ENCODE peak calls at places on chromosomes 3 and 15, in ten cellular contexts. One of them, this sample, is unnamed.
A peak's percentile ranks its signal among the peaks of the same experiment; 100 is the strongest.

GRCh38 chr3:189001559-189001958 is 170.2 kb upstream of the TPRG1 start:
- DNase-seq in ovary: no peak
- DNase-seq in CD8-positive, alpha-beta memory T cell: no peak
- DNase-seq in cardiac muscle cell: no peak
- DNase-seq in mesenchymal stem cell: peak; percentile 76
- DNase-seq in right lobe of liver: no peak
- DNase-seq in NT2/D1: no peak
- DNase-seq in OCI-LY7: no peak
- DNase-seq in right cardiac atrium: no peak
- DNase-seq in AG04450: peak; percentile 29
- DNase-seq in this sample: no peak

GRCh38 chr3:147130461-147130860 is 275.9 kb downstream of the ZIC4 start:
- DNase-seq in NT2/D1: no peak
- DNase-seq in right cardiac atrium: no peak
- DNase-seq in ovary: no peak
- DNase-seq in OCI-LY7: no peak
- DNase-seq in mesenchymal stem cell: no peak
- DNase-seq in cardiac muscle cell: no peak
- DNase-seq in AG04450: peak; percentile 8
- DNase-seq in right lobe of liver: no peak
- DNase-seq in CD8-positive, alpha-beta memory T cell: no peak
- DNase-seq in this sample: no peak

GRCh38 chr15:73909616-73910015 is 16.6 kb upstream of the LOXL1 start:
- DNase-seq in cardiac muscle cell: no peak
- DNase-seq in AG04450: no peak
- DNase-seq in right cardiac atrium: no peak
- DNase-seq in OCI-LY7: no peak
- DNase-seq in CD8-positive, alpha-beta memory T cell: no peak
- DNase-seq in NT2/D1: no peak
- DNase-seq in right lobe of liver: no peak
- DNase-seq in ovary: no peak
- DNase-seq in mesenchymal stem cell: no peak
- DNase-seq in this sample: no peak

GRCh38 chr15:57560976-57561711 is 30.6 kb upstream of the MYZAP start:
- DNase-seq in mesenchymal stem cell: peak; percentile 76
- DNase-seq in OCI-LY7: peak; percentile 72
- DNase-seq in NT2/D1: no peak
- DNase-seq in right lobe of liver: peak; percentile 61
- DNase-seq in AG04450: peak; percentile 26
- DNase-seq in ovary: peak; percentile 81
- DNase-seq in right cardiac atrium: peak; percentile 78
- DNase-seq in CD8-positive, alpha-beta memory T cell: peak; percentile 52
- DNase-seq in cardiac muscle cell: peak; percentile 86
- DNase-seq in this sample: peak; percentile 82

GRCh38 chr15:60729850-60730458 is 251.0 kb upstream of the ICE2 start:
- DNase-seq in OCI-LY7: no peak
- DNase-seq in right cardiac atrium: no peak
- DNase-seq in cardiac muscle cell: no peak
- DNase-seq in ovary: no peak
- DNase-seq in mesenchymal stem cell: no peak
- DNase-seq in right lobe of liver: no peak
- DNase-seq in AG04450: no peak
- DNase-seq in NT2/D1: no peak
- DNase-seq in CD8-positive, alpha-beta memory T cell: no peak
- DNase-seq in this sample: no peak

GRCh38 chr15:38558714-38559059 is 5.9 kb downstream of the RASGRP1 start:
- DNase-seq in NT2/D1: no peak
- DNase-seq in right cardiac atrium: no peak
- DNase-seq in right lobe of liver: no peak
- DNase-seq in cardiac muscle cell: no peak
- DNase-seq in CD8-positive, alpha-beta memory T cell: no peak
- DNase-seq in OCI-LY7: no peak
- DNase-seq in ovary: no peak
- DNase-seq in mesenchymal stem cell: peak; percentile 35
- DNase-seq in AG04450: no peak
- DNase-seq in this sample: no peak

GRCh38 chr15:60840306-60840702 is 361.4 kb upstream of the ICE2 start:
- DNase-seq in cardiac muscle cell: no peak
- DNase-seq in OCI-LY7: no peak
- DNase-seq in right cardiac atrium: no peak
- DNase-seq in AG04450: no peak
- DNase-seq in NT2/D1: no peak
- DNase-seq in mesenchymal stem cell: peak; percentile 31
- DNase-seq in CD8-positive, alpha-beta memory T cell: no peak
- DNase-seq in ovary: no peak
- DNase-seq in right lobe of liver: no peak
- DNase-seq in this sample: peak; percentile 12

GRCh38 chr3:122932251-122932967 is 95.2 kb downstream of the SEMA5B start:
- DNase-seq in CD8-positive, alpha-beta memory T cell: no peak
- DNase-seq in NT2/D1: no peak
- DNase-seq in AG04450: no peak
- DNase-seq in mesenchymal stem cell: no peak
- DNase-seq in right lobe of liver: no peak
- DNase-seq in OCI-LY7: no peak
- DNase-seq in cardiac muscle cell: no peak
- DNase-seq in right cardiac atrium: no peak
- DNase-seq in ovary: no peak
- DNase-seq in this sample: no peak

GRCh38 chr15:64905119-64905831 is 6.4 kb upstream of the ANKDD1A start:
- DNase-seq in OCI-LY7: peak; percentile 69
- DNase-seq in AG04450: no peak
- DNase-seq in NT2/D1: peak; percentile 93
- DNase-seq in CD8-positive, alpha-beta memory T cell: peak; percentile 73
- DNase-seq in right cardiac atrium: peak; percentile 95
- DNase-seq in right lobe of liver: peak; percentile 78
- DNase-seq in ovary: peak; percentile 62
- DNase-seq in cardiac muscle cell: peak; percentile 91
- DNase-seq in mesenchymal stem cell: peak; percentile 79
- DNase-seq in this sample: peak; percentile 35

GRCh38 chr15:77832874-77833273 is 200.2 kb upstream of the LINGO1 start:
- DNase-seq in NT2/D1: no peak
- DNase-seq in mesenchymal stem cell: no peak
- DNase-seq in right cardiac atrium: no peak
- DNase-seq in CD8-positive, alpha-beta memory T cell: no peak
- DNase-seq in cardiac muscle cell: no peak
- DNase-seq in ovary: no peak
- DNase-seq in AG04450: no peak
- DNase-seq in OCI-LY7: no peak
- DNase-seq in right lobe of liver: no peak
- DNase-seq in this sample: no peak

GRCh38 chr3:172694526-172694925 is 16.3 kb downstream of the NCEH1 start:
- DNase-seq in ovary: no peak
- DNase-seq in CD8-positive, alpha-beta memory T cell: no peak
- DNase-seq in right cardiac atrium: no peak
- DNase-seq in cardiac muscle cell: no peak
- DNase-seq in OCI-LY7: no peak
- DNase-seq in mesenchymal stem cell: no peak
- DNase-seq in AG04450: no peak
- DNase-seq in right lobe of liver: no peak
- DNase-seq in NT2/D1: no peak
- DNase-seq in this sample: no peak

GRCh38 chr3:153602801-153603200 is 440.8 kb downstream of the RAP2B start:
- DNase-seq in NT2/D1: no peak
- DNase-seq in mesenchymal stem cell: no peak
- DNase-seq in right cardiac atrium: no peak
- DNase-seq in AG04450: no peak
- DNase-seq in ovary: no peak
- DNase-seq in CD8-positive, alpha-beta memory T cell: no peak
- DNase-seq in OCI-LY7: no peak
- DNase-seq in right lobe of liver: no peak
- DNase-seq in cardiac muscle cell: no peak
- DNase-seq in this sample: no peak

GRCh38 chr3:153595186-153595815 is 433.3 kb downstream of the RAP2B start:
- DNase-seq in NT2/D1: peak; percentile 6
- DNase-seq in ovary: no peak
- DNase-seq in cardiac muscle cell: peak; percentile 30
- DNase-seq in AG04450: peak; percentile 11
- DNase-seq in OCI-LY7: peak; percentile 18
- DNase-seq in mesenchymal stem cell: peak; percentile 45
- DNase-seq in right cardiac atrium: no peak
- DNase-seq in right lobe of liver: no peak
- DNase-seq in CD8-positive, alpha-beta memory T cell: no peak
- DNase-seq in this sample: no peak

GRCh38 chr3:153596402-153596801 is 434.4 kb downstream of the RAP2B start:
- DNase-seq in right lobe of liver: no peak
- DNase-seq in mesenchymal stem cell: no peak
- DNase-seq in CD8-positive, alpha-beta memory T cell: no peak
- DNase-seq in NT2/D1: no peak
- DNase-seq in cardiac muscle cell: no peak
- DNase-seq in OCI-LY7: no peak
- DNase-seq in ovary: no peak
- DNase-seq in right cardiac atrium: no peak
- DNase-seq in AG04450: no peak
- DNase-seq in this sample: no peak

GRCh38 chr3:153601422-153601853 is 439.4 kb downstream of the RAP2B start:
- DNase-seq in ovary: no peak
- DNase-seq in AG04450: no peak
- DNase-seq in right lobe of liver: no peak
- DNase-seq in CD8-positive, alpha-beta memory T cell: no peak
- DNase-seq in OCI-LY7: no peak
- DNase-seq in right cardiac atrium: no peak
- DNase-seq in NT2/D1: no peak
- DNase-seq in cardiac muscle cell: no peak
- DNase-seq in mesenchymal stem cell: no peak
- DNase-seq in this sample: no peak

GRCh38 chr3:153599685-153600084 is 437.7 kb downstream of the RAP2B start:
- DNase-seq in CD8-positive, alpha-beta memory T cell: no peak
- DNase-seq in right cardiac atrium: peak; percentile 38
- DNase-seq in mesenchymal stem cell: peak; percentile 87
- DNase-seq in right lobe of liver: peak; percentile 48
- DNase-seq in AG04450: peak; percentile 65
- DNase-seq in NT2/D1: no peak
- DNase-seq in cardiac muscle cell: no peak
- DNase-seq in ovary: no peak
- DNase-seq in OCI-LY7: no peak
- DNase-seq in this sample: no peak
- H3K4me3 ChIP-seq in CD8-positive, alpha-beta memory T cell: no peak overlapping the region
- H3K4me3 ChIP-seq in right cardiac atrium: no peak overlapping the region
- H3K4me3 ChIP-seq in mesenchymal stem cell: peak overlapping the region; percentile 16
- H3K4me3 ChIP-seq in right lobe of liver: no peak overlapping the region
- H3K4me3 ChIP-seq in AG04450: no peak overlapping the region
- H3K4me3 ChIP-seq in NT2/D1: no peak overlapping the region
- H3K4me3 ChIP-seq in cardiac muscle cell: no peak overlapping the region
- H3K4me3 ChIP-seq in ovary: no peak overlapping the region
- H3K4me3 ChIP-seq in OCI-LY7: no peak overlapping the region
- H3K4me3 ChIP-seq in this sample: no peak overlapping the region

GRCh38 chr3:138547342-138547975 is 46.6 kb downstream of the CEP70 start:
- DNase-seq in AG04450: no peak
- DNase-seq in OCI-LY7: no peak
- DNase-seq in right lobe of liver: no peak
- DNase-seq in CD8-positive, alpha-beta memory T cell: no peak
- DNase-seq in mesenchymal stem cell: no peak
- DNase-seq in right cardiac atrium: no peak
- DNase-seq in cardiac muscle cell: no peak
- DNase-seq in ovary: no peak
- DNase-seq in NT2/D1: no peak
- DNase-seq in this sample: no peak
- H3K9me3 ChIP-seq in AG04450: peaks cover 17% of the 10 kb centered on the region
- H3K9me3 ChIP-seq in OCI-LY7: peaks cover 21% of the 10 kb centered on the region
- H3K9me3 ChIP-seq in right lobe of liver: peaks cover 5% of the 10 kb centered on the region
- H3K9me3 ChIP-seq in CD8-positive, alpha-beta memory T cell: peaks cover 8% of the 10 kb centered on the region
- H3K9me3 ChIP-seq in mesenchymal stem cell: peaks cover 72% of the 10 kb centered on the region
- H3K9me3 ChIP-seq in right cardiac atrium: peaks cover 1% of the 10 kb centered on the region
- H3K9me3 ChIP-seq in cardiac muscle cell: no peaks in the 10 kb centered on the region
- H3K9me3 ChIP-seq in ovary: no peaks in the 10 kb centered on the region
- H3K9me3 ChIP-seq in NT2/D1: peaks cover 80% of the 10 kb centered on the region
- H3K9me3 ChIP-seq in this sample: no peaks in the 10 kb centered on the region

DNA sequence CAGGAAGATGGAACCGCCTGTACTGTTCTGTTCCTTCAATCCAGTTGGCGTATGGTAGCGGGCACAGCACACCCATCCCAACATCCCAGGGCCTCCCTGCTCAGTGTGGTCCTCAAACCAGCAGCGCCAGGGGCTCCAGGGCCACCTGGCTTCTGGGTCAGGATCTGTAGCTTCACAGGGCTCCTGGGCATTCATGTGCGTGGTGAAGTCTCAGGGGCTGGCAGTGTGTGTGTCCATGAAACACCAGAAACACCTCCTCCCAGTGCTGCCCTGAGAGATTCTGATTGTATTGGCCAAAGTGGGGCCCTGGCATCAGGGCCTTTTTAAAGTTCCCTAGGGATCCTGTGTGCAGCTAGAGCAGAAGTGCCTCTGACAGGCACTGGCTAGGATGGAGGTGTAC is 42.1 kb downstream of the ABTB1 start:
- DNase-seq in ovary: peak; percentile 1
- DNase-seq in NT2/D1: no peak
- DNase-seq in OCI-LY7: no peak
- DNase-seq in mesenchymal stem cell: no peak
- DNase-seq in AG04450: no peak
- DNase-seq in CD8-positive, alpha-beta memory T cell: no peak
- DNase-seq in right lobe of liver: no peak
- DNase-seq in right cardiac atrium: peak; percentile 30
- DNase-seq in cardiac muscle cell: no peak
- DNase-seq in this sample: no peak
- H3K4me3 ChIP-seq in ovary: no peak overlapping the region
- H3K4me3 ChIP-seq in NT2/D1: no peak overlapping the region
- H3K4me3 ChIP-seq in OCI-LY7: no peak overlapping the region
- H3K4me3 ChIP-seq in mesenchymal stem cell: no peak overlapping the region
- H3K4me3 ChIP-seq in AG04450: no peak overlapping the region
- H3K4me3 ChIP-seq in CD8-positive, alpha-beta memory T cell: no peak overlapping the region
- H3K4me3 ChIP-seq in right lobe of liver: no peak overlapping the region
- H3K4me3 ChIP-seq in right cardiac atrium: no peak overlapping the region
- H3K4me3 ChIP-seq in cardiac muscle cell: no peak overlapping the region
- H3K4me3 ChIP-seq in this sample: no peak overlapping the region

GRCh38 chr15:22227961-22228762 is 147.8 kb downstream of the OR4M2 start:
- DNase-seq in mesenchymal stem cell: no peak
- DNase-seq in right cardiac atrium: no peak
- DNase-seq in cardiac muscle cell: no peak
- DNase-seq in OCI-LY7: no peak
- DNase-seq in AG04450: no peak
- DNase-seq in right lobe of liver: peak; percentile 27
- DNase-seq in CD8-positive, alpha-beta memory T cell: no peak
- DNase-seq in ovary: no peak
- DNase-seq in NT2/D1: no peak
- DNase-seq in this sample: no peak

GRCh38 chr15:22236469-22236868 is 156.1 kb downstream of the OR4M2 start:
- DNase-seq in CD8-positive, alpha-beta memory T cell: no peak
- DNase-seq in AG04450: no peak
- DNase-seq in OCI-LY7: no peak
- DNase-seq in cardiac muscle cell: no peak
- DNase-seq in mesenchymal stem cell: no peak
- DNase-seq in right cardiac atrium: no peak
- DNase-seq in NT2/D1: no peak
- DNase-seq in ovary: no peak
- DNase-seq in right lobe of liver: no peak
- DNase-seq in this sample: no peak

GRCh38 chr15:22231603-22232002 is 151.3 kb downstream of the OR4M2 start:
- DNase-seq in AG04450: no peak
- DNase-seq in right lobe of liver: no peak
- DNase-seq in mesenchymal stem cell: no peak
- DNase-seq in ovary: no peak
- DNase-seq in CD8-positive, alpha-beta memory T cell: no peak
- DNase-seq in OCI-LY7: no peak
- DNase-seq in right cardiac atrium: no peak
- DNase-seq in NT2/D1: no peak
- DNase-seq in cardiac muscle cell: no peak
- DNase-seq in this sample: no peak

GRCh38 chr15:22229971-22230815 is 149.9 kb downstream of the OR4M2 start:
- DNase-seq in NT2/D1: no peak
- DNase-seq in CD8-positive, alpha-beta memory T cell: no peak
- DNase-seq in OCI-LY7: no peak
- DNase-seq in cardiac muscle cell: no peak
- DNase-seq in mesenchymal stem cell: no peak
- DNase-seq in right cardiac atrium: no peak
- DNase-seq in ovary: no peak
- DNase-seq in right lobe of liver: no peak
- DNase-seq in AG04450: no peak
- DNase-seq in this sample: no peak

GRCh38 chr15:22232675-22233074 is 152.3 kb downstream of the OR4M2 start:
- DNase-seq in OCI-LY7: no peak
- DNase-seq in cardiac muscle cell: no peak
- DNase-seq in mesenchymal stem cell: no peak
- DNase-seq in right lobe of liver: no peak
- DNase-seq in right cardiac atrium: no peak
- DNase-seq in CD8-positive, alpha-beta memory T cell: no peak
- DNase-seq in NT2/D1: no peak
- DNase-seq in AG04450: no peak
- DNase-seq in ovary: no peak
- DNase-seq in this sample: no peak
- H3K9me3 ChIP-seq in OCI-LY7: no peaks in the 10 kb centered on the region
- H3K9me3 ChIP-seq in cardiac muscle cell: peaks cover 3% of the 10 kb centered on the region
- H3K9me3 ChIP-seq in mesenchymal stem cell: no peaks in the 10 kb centered on the region
- H3K9me3 ChIP-seq in right lobe of liver: no peaks in the 10 kb centered on the region
- H3K9me3 ChIP-seq in right cardiac atrium: no peaks in the 10 kb centered on the region
- H3K9me3 ChIP-seq in CD8-positive, alpha-beta memory T cell: no peaks in the 10 kb centered on the region
- H3K9me3 ChIP-seq in NT2/D1: peaks cover 14% of the 10 kb centered on the region
- H3K9me3 ChIP-seq in AG04450: peaks cover 82% of the 10 kb centered on the region
- H3K9me3 ChIP-seq in ovary: no peaks in the 10 kb centered on the region
- H3K9me3 ChIP-seq in this sample: no peaks in the 10 kb centered on the region